ENCODE peak calls at places on chromosomes 6 and 20, in nine cellular contexts. Q is endothelial cell, H is colonic mucosa, M is glutamatergic neuron, L is neural crest cell, U is astrocyte of the spinal cord, A is lower lobe of right lung, Z is left ventricle myocardium inferior, F is lower leg skin. R is an unnamed sample.

GRCh38 chr6:3856576-3856975 is 7.4 kb downstream of the FAM50B start:
- DNase-seq in A (no peak), Q (no peak), H (no peak), M (no peak), U (no peak), F (no peak), Z (no peak), L (no peak), R (no peak)

GRCh38 chr6:54335871-54336270 is 27.6 kb downstream of the TINAG start:
- DNase-seq in A (no peak), U (peak; percentile 93), L (no peak), Q (no peak), Z (no peak), H (no peak), F (no peak), M (no peak), R (no peak)

GRCh38 chr6:157592566-157592965 is 211.6 kb downstream of the ZDHHC14 start:
- DNase-seq in Z (no peak), A (no peak), M (no peak), L (no peak), Q (no peak), U (no peak), F (no peak), H (peak; percentile 22), R (no peak)

GRCh38 chr6:14117158-14118090 is at the start of gene CD83:
- DNase-seq in H (peak; percentile 68), L (peak; percentile 28), A (peak; percentile 89), M (peak; percentile 51), U (no peak), Z (peak; percentile 71), F (peak; percentile 90), Q (peak; percentile 53), R (peak; percentile 70)

GRCh38 chr6:24974182-24975171 is 38.7 kb upstream of the RIPOR2 start:
- DNase-seq in U (no peak), F (no peak), L (no peak), M (no peak), A (no peak), Z (no peak), Q (no peak), H (no peak), R (no peak)

GRCh38 chr6:42236680-42237473 is 19.2 kb upstream of the MRPS10 start:
- DNase-seq in U (no peak), H (no peak), L (no peak), M (no peak), Q (no peak), A (no peak), Z (no peak), F (peak; percentile 46), R (no peak)

GRCh38 chr6:158672726-158673125 is 22.9 kb downstream of the SYTL3 start:
- DNase-seq in U (no peak), A (no peak), F (peak; percentile 39), Z (no peak), L (no peak), M (no peak), Q (no peak), H (peak; percentile 4), R (no peak)

GRCh38 chr20:54221383-54221782 is 13.5 kb downstream of the PFDN4 start:
- DNase-seq in Z (no peak), A (no peak), H (no peak), M (no peak), F (no peak), L (no peak), Q (no peak), U (no peak), R (no peak)

GRCh38 chr6:159898519-159898918 is 7.7 kb downstream of the MAS1 start:
- DNase-seq in U (no peak), L (no peak), Q (no peak), Z (no peak), H (no peak), F (peak; percentile 4), A (no peak), M (no peak), R (no peak)

GRCh38 chr20:44979090-44979621 is 12.8 kb downstream of the STK4 start:
- DNase-seq in L (no peak), F (no peak), U (peak; percentile 13), Q (no peak), M (no peak), H (peak; percentile 53), Z (no peak), A (no peak), R (no peak)

GRCh38 chr6:29319931-29320330 is 18.4 kb downstream of the OR14J1 start:
- DNase-seq in Z (no peak), A (no peak), H (no peak), M (no peak), L (no peak), F (no peak), U (no peak), Q (no peak), R (no peak)

GRCh38 chr20:50321797-50322480 is 131.3 kb downstream of the CEBPB start:
- DNase-seq in M (no peak), Q (no peak), A (peak; percentile 80), U (peak; percentile 69), L (no peak), Z (no peak), H (no peak), F (peak; percentile 85), R (no peak)

GRCh38 chr6:167119680-167120556 is 3.0 kb upstream of the CCR6 start:
- DNase-seq in Q (no peak), F (no peak), U (no peak), L (no peak), H (peak; percentile 70), M (no peak), Z (no peak), A (no peak), R (no peak)
- TF ChIP-seq CTCF in Q (no peak), F (no peak), U (no peak), L (no peak), H (no peak), M (no peak), Z (no peak), A (no peak), R (no peak)

GRCh38 chr6:1263039-1263849 is 48.7 kb upstream of the FOXQ1 start:
- DNase-seq in A (peak; percentile 61), Q (no peak), U (no peak), L (no peak), F (peak; percentile 78), Z (no peak), M (no peak), H (no peak), R (no peak)
- TF ChIP-seq CTCF in A (peak; percentile 37), Q (no peak), U (no peak), L (no peak), F (no peak), Z (no peak), M (no peak), H (no peak), R (no peak)

DNA sequence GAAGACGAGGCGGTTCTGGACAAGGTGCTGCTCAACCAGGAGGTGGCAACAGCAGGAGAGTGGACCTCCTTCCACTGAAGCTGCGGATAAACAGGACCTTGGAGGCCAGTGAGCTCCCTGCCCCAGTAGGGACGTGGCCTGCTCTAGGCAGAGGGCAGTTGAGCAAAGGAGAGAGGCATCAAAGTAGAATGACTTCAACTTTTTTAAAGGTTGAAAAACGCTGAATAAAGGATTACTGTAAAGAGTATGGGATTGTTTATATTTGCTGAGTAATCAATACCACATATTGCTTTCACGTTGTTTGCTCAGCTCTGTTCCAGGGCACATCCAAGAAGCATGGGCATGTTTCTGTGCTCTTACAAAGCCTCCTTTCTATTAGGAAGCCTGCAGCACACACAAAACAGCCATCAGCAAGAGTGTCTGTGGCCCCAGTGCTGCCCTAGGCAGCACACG is 48.1 kb downstream of the ERMARD start:
- DNase-seq in H (peak; percentile 15), Z (no peak), F (peak; percentile 46), U (no peak), A (no peak), L (no peak), M (no peak), Q (no peak), R (no peak)
- TF ChIP-seq CTCF in H (no peak), Z (no peak), F (no peak), U (no peak), A (no peak), L (no peak), M (no peak), Q (no peak), R (no peak)

GRCh38 chr6:64012351-64013060 is 376.9 kb downstream of the PHF3 start:
- DNase-seq in H (peak; percentile 51), M (no peak), L (peak; percentile 28), A (no peak), F (no peak), Q (peak; percentile 34), U (peak; percentile 59), Z (no peak), R (no peak)
- TF ChIP-seq CTCF in H (peak; percentile 68), M (no peak), L (peak; percentile 83), A (peak; percentile 29), F (no peak), Q (no peak), U (peak; percentile 77), Z (peak; percentile 56), R (peak; percentile 85)

GRCh38 chr6:12896208-12896733 is 179.7 kb downstream of the PHACTR1 start:
- DNase-seq in F (no peak), U (no peak), H (no peak), L (no peak), M (no peak), Q (no peak), Z (no peak), A (no peak), R (no peak)

GRCh38 chr6:12903246-12903645 is 186.7 kb downstream of the PHACTR1 start:
- DNase-seq in A (no peak), Z (no peak), Q (no peak), U (no peak), H (no peak), L (no peak), M (no peak), F (no peak), R (no peak)

GRCh38 chr6:12895721-12896120 is 179.2 kb downstream of the PHACTR1 start:
- DNase-seq in Q (no peak), L (no peak), H (no peak), F (no peak), M (no peak), A (no peak), U (no peak), Z (no peak), R (no peak)

GRCh38 chr6:12898603-12899002 is 182.0 kb downstream of the PHACTR1 start:
- DNase-seq in L (no peak), U (no peak), M (no peak), F (no peak), A (no peak), H (no peak), Z (no peak), Q (no peak), R (no peak)

DNA sequence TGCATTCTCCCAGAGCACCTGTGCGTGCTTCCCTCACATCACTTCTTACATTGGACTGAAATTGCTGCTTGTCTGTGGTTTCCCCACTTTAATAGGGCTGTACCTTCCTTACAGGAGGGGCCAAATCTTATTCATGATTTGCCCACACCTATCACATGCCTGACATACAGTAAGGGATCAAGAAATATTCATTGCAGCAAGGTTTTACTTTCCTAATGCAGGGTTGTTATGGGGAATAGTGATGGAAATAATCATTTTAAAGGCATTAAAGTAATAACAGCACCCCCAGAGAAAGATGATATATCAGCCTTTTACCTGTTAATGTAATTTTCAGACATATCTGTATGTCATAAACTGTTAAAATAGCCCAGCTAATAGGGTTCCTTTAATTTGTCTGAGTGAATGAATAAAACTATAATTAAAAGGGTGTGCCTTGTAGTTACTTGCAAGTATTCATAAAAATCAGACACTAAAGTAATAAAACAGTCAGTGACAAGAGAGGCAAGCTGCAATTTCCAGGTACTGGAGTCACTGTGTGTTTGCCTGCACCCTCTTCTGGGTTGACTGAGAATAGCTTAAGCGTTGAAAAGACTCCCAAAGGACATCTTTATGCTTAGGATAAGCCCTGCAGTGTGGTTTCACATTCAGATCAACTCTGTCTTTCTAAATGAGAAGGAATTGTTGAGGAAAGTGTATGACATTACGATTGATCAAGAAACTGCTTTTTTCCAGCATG is 182.7 kb downstream of the PHACTR1 start:
- DNase-seq in F (no peak), Q (no peak), Z (no peak), M (no peak), H (no peak), U (no peak), L (no peak), A (no peak), R (no peak)
- TF ChIP-seq CTCF in F (no peak), Q (no peak), Z (no peak), M (no peak), H (no peak), U (no peak), L (no peak), A (no peak), R (peak; percentile 19)

R was measured in D721Med.